ENCODE peak calls at places on chromosomes 4 and X, in nine cellular contexts. K is stimulated activated naive B cell treated with anti-CD40 and anti-IgM and Interleukin-4, amounts not matched to agents 10 μg/mL and 1 μg/mL and 100 μg/mL, for 72 hours; H is AG20443; O is GDM1; Z is KG1; J is head of caudate nucleus; T is stimulated activated CD4-positive, alpha-beta T cell treated with anti-CD3 and anti-CD28 coated beads, Interleukin-4, amount 100 ng/mL, for 24 hours; E is NCI-H1694; N is left ventricle myocardium inferior. V is an unnamed sample.
A peak's percentile ranks its signal among the peaks of the same experiment; 100 is the strongest.

GRCh38 chrX:111041018-111041462 is 55.0 kb upstream of the PAK3 start:
- DNase-seq in N (no peak), E (peak; percentile 24), O (no peak), J (peak; percentile 7), K (no peak), H (peak; percentile 68), T (peak; percentile 3), Z (no peak), V (peak; percentile 32)

GRCh38 chr4:22434895-22435294 is 81.0 kb downstream of the ADGRA3 start:
- DNase-seq in E (no peak), O (no peak), N (no peak), K (no peak), H (peak; percentile 16), J (peak; percentile 56), Z (no peak), T (no peak), V (no peak)

GRCh38 chr4:93370256-93370655 is 458.3 kb upstream of the ATOH1 start:
- DNase-seq in Z (no peak), K (no peak), O (no peak), T (no peak), N (no peak), J (no peak), H (no peak), E (no peak), V (no peak)

GRCh38 chrX:84165716-84166115 is 22.3 kb downstream of the RPS6KA6 start:
- DNase-seq in N (no peak), K (no peak), O (no peak), Z (no peak), T (no peak), H (peak; percentile 5), E (no peak), J (no peak), V (no peak)

GRCh38 chr4:139511320-139511719 is 44.7 kb downstream of the SETD7 start:
- DNase-seq in E (no peak), N (no peak), K (no peak), H (no peak), T (no peak), O (no peak), J (peak; percentile 52), Z (no peak), V (no peak)

GRCh38 chr4:48752256-48752655 is 27.8 kb downstream of the FRYL start:
- DNase-seq in E (no peak), N (no peak), J (no peak), K (no peak), Z (no peak), O (no peak), T (no peak), H (no peak), V (peak; percentile 56)

GRCh38 chrX:19731307-19731706 is 156.1 kb downstream of the SH3KBP1 start:
- DNase-seq in Z (no peak), O (no peak), J (no peak), K (no peak), H (no peak), T (no peak), E (no peak), N (no peak), V (peak; percentile 47)

GRCh38 chr4:112279882-112280315 is 5.8 kb downstream of the TIFA start:
- DNase-seq in T (no peak), Z (no peak), K (no peak), E (no peak), H (no peak), J (no peak), O (no peak), N (no peak), V (no peak)

GRCh38 chr4:89070041-89070440 is 13.1 kb upstream of the FAM13A start:
- DNase-seq in J (no peak), O (no peak), K (no peak), E (no peak), T (no peak), H (no peak), Z (no peak), N (no peak), V (no peak)

GRCh38 chrX:34656842-34657780 is at the start of gene TMEM47:
- DNase-seq in T (no peak), Z (no peak), O (no peak), K (no peak), H (peak; percentile 88), E (no peak), J (peak; percentile 75), N (peak; percentile 74), V (no peak)

GRCh38 chrX:55342533-55343501 is 78.1 kb upstream of the PAGE3 start:
- DNase-seq in O (peak; percentile 3), N (no peak), E (no peak), K (peak; percentile 5), Z (peak; percentile 2), T (peak; percentile 32), H (peak; percentile 32), J (peak; percentile 42), V (no peak)

GRCh38 chrX:136196691-136197155 is 49.4 kb downstream of the FHL1 start:
- DNase-seq in J (no peak), T (no peak), E (no peak), O (no peak), N (no peak), K (no peak), Z (no peak), H (no peak), V (no peak)

GRCh38 chr4:76213415-76214268 is at the start of gene SCARB2:
- DNase-seq in H (peak; percentile 97), N (peak; percentile 93), K (peak; percentile 70), Z (no peak), J (peak; percentile 91), E (peak; percentile 34), O (peak; percentile 78), T (peak; percentile 63), V (peak; percentile 66)

GRCh38 chr4:139762715-139763114 is 97.1 kb downstream of the MGST2 start:
- DNase-seq in O (peak; percentile 33), T (no peak), J (no peak), Z (peak; percentile 17), E (no peak), K (no peak), N (no peak), H (no peak), V (no peak)

GRCh38 chr4:165398570-165398969 is 19.8 kb downstream of the CPE start:
- DNase-seq in N (no peak), J (peak; percentile 72), E (peak; percentile 99), K (no peak), H (peak; percentile 24), Z (no peak), T (no peak), O (no peak), V (no peak)

GRCh38 chrX:41750720-41751119 is 26.7 kb downstream of the GPR82 start:
- DNase-seq in E (no peak), O (no peak), H (no peak), N (no peak), J (no peak), K (no peak), T (no peak), Z (no peak), V (no peak)

GRCh38 chrX:5829060-5829459 is 399.6 kb downstream of the NLGN4X start:
- DNase-seq in T (no peak), N (no peak), O (no peak), K (no peak), Z (no peak), H (no peak), E (no peak), J (no peak), V (no peak)

GRCh38 chr4:186624951-186625350 is 69.6 kb upstream of the MTNR1A start:
- DNase-seq in J (no peak), Z (no peak), E (no peak), O (no peak), N (no peak), H (peak; percentile 56), K (no peak), T (no peak), V (no peak)

GRCh38 chr4:152585036-152585439 is 49.1 kb upstream of the FBXW7 start:
- DNase-seq in N (no peak), H (no peak), K (no peak), E (no peak), J (no peak), Z (no peak), O (no peak), T (no peak), V (no peak)

GRCh38 chrX:111338095-111338698 is 67.9 kb upstream of the CAPN6 start:
- DNase-seq in Z (no peak), T (no peak), O (no peak), E (no peak), H (no peak), K (no peak), N (no peak), J (no peak), V (no peak)

GRCh38 chr4:15552557-15553362 is 83.1 kb downstream of the CC2D2A start:
- DNase-seq in J (no peak), H (no peak), O (no peak), E (no peak), K (no peak), T (no peak), Z (no peak), N (no peak), V (no peak)

GRCh38 chr4:106329027-106329618 is 12.8 kb downstream of the AIMP1 start:
- DNase-seq in Z (no peak), N (no peak), J (no peak), T (no peak), O (no peak), E (no peak), K (no peak), H (peak; percentile 53), V (no peak)

GRCh38 chr4:111717916-111718315 is 427.3 kb upstream of the FAM241A start:
- DNase-seq in E (no peak), H (peak; percentile 10), T (no peak), Z (no peak), N (no peak), O (no peak), J (no peak), K (no peak), V (no peak)

GRCh38 chrX:15177316-15177715 is 92.6 kb downstream of the ASB9 start:
- DNase-seq in E (no peak), K (no peak), H (no peak), O (no peak), N (no peak), Z (no peak), J (no peak), T (no peak), V (no peak)

GRCh38 chrX:66676990-66677389 is 38.1 kb upstream of the EDA2R start:
- DNase-seq in E (no peak), K (no peak), O (no peak), J (no peak), Z (no peak), H (peak; percentile 28), T (no peak), N (no peak), V (no peak)

GRCh38 chr4:140976768-140977167 is 156.5 kb downstream of the RNF150 start:
- DNase-seq in K (no peak), Z (no peak), O (no peak), H (no peak), T (no peak), E (no peak), N (no peak), J (no peak), V (no peak)

GRCh38 chr4:165177725-165178666 is 29.4 kb upstream of the KLHL2 start:
- DNase-seq in N (no peak), E (no peak), O (no peak), K (no peak), Z (no peak), H (peak; percentile 16), J (no peak), T (no peak), V (no peak)

GRCh38 chrX:125090046-125090445 is 229.6 kb upstream of the TEX13C start:
- DNase-seq in Z (no peak), T (no peak), J (no peak), N (no peak), K (no peak), E (no peak), H (no peak), O (no peak), V (no peak)

GRCh38 chrX:101659601-101660063 is at the start of gene ARMCX2:
- DNase-seq in J (peak; percentile 77), H (peak; percentile 78), N (peak; percentile 54), T (no peak), Z (no peak), O (no peak), K (peak; percentile 20), E (no peak), V (no peak)

GRCh38 chr4:27009539-27009938 is 148.9 kb downstream of the STIM2 start:
- DNase-seq in O (no peak), H (no peak), T (no peak), Z (no peak), K (no peak), J (no peak), N (no peak), E (no peak), V (no peak)

GRCh38 chr4:173522160-173522873 is 7.7 kb downstream of the HAND2 start:
- DNase-seq in T (no peak), J (peak; percentile 34), H (peak; percentile 97), Z (no peak), N (peak; percentile 91), K (no peak), E (no peak), O (no peak), V (no peak)

V was measured in GF-D8.